ENCODE peak calls at places on chromosomes 2 and 18, in six cellular contexts. U, A, V, Z, L and T are unnamed samples.

GRCh38 chr2:101983928-101984327 is 7.8 kb upstream of the IL1R2 start:
- DNase-seq in U (no peak), A (no peak), V (no peak), Z (no peak), L (peak; percentile 14), T (no peak)

GRCh38 chr2:121565389-121566250 is 34.9 kb downstream of the RNU4ATAC start:
- DNase-seq in U (no peak), A (no peak), V (no peak), Z (no peak), L (no peak), T (no peak)

GRCh38 chr18:62420151-62420512 is 95.0 kb downstream of the TNFRSF11A start:
- DNase-seq in U (no peak), A (no peak), V (no peak), Z (no peak), L (no peak), T (no peak)

GRCh38 chr2:237869357-237870102 is 10.1 kb downstream of the RAMP1 start:
- DNase-seq in U (no peak), A (peak; percentile 49), V (no peak), Z (no peak), L (no peak), T (no peak)

GRCh38 chr2:100292022-100292580 is 30.2 kb downstream of the LONRF2 start:
- DNase-seq in U (peak; percentile 13), A (peak; percentile 74), V (no peak), Z (peak; percentile 50), L (peak; percentile 9), T (peak; percentile 72)

GRCh38 chr2:143081616-143082015 is 47.6 kb upstream of the ARHGAP15 start:
- DNase-seq in U (no peak), A (no peak), V (no peak), Z (no peak), L (no peak), T (no peak)

GRCh38 chr2:101119431-101119830 is 31.8 kb downstream of the TBC1D8 start:
- DNase-seq in U (no peak), A (no peak), V (no peak), Z (no peak), L (no peak), T (no peak)

GRCh38 chr18:13539050-13539449 is 187.3 kb downstream of the FAM210A start:
- DNase-seq in U (peak; percentile 14), A (no peak), V (no peak), Z (no peak), L (no peak), T (no peak)

GRCh38 chr2:64052468-64053241 is 33.4 kb upstream of the VPS54 start:
- DNase-seq in U (no peak), A (no peak), V (no peak), Z (no peak), L (peak; percentile 15), T (no peak)

GRCh38 chr2:189580662-189581353 is at the start of gene SLC40A1:
- DNase-seq in U (peak; percentile 69), A (peak; percentile 92), V (peak; percentile 38), Z (peak; percentile 38), L (peak; percentile 81), T (peak; percentile 90)

GRCh38 chr2:99066602-99067001 is 74.9 kb upstream of the C2orf15 start:
- DNase-seq in U (no peak), A (no peak), V (peak; percentile 43), Z (no peak), L (peak; percentile 34), T (no peak)
- TF ChIP-seq CTCF in U (peak; percentile 7), A (peak; percentile 41), V (peak; percentile 57), Z (no peak), L (peak; percentile 39), T (peak; percentile 29)

DNA sequence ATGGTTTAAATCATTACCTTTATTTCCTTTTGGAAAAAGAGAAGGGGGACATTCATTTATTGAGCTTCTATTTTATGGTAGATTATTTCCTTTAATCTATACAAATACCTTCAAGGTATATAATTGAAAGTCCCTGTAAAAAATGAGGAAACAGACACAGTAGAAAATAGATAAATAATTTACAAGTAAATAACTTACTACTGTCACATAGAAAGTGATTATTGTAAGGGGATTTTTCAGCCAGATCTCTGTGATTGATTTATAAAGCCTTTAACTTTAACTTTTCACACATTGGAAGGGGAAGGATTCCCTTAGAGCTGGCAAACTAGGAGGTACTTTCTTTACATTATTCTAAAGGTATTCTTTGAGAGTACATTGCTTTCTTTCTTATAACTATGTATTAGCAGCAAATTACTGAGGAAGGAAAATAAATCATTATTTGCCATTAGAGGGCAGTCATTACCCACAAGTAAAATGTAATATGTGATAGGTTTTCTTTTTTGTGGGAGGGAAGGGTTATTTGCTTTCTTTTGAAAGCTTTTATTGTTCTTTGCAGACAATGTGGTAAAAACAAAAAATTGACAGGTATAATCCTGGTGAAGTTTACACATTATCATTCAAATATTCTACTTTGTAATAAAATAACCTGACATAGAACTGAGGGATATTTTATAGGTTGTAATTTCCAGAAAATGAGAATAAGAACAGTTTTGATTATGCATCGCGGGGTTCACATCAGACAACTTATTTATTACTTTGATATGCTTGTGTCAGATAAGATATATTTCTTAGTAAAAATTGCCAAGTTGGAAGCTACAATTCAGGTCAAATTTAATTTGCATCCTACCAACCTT is 24.8 kb upstream of the RPE start:
- DNase-seq in U (no peak), A (no peak), V (no peak), Z (no peak), L (peak; percentile 33), T (no peak)
- TF ChIP-seq CTCF in U (peak; percentile 73), A (peak; percentile 67), V (peak; percentile 25), Z (no peak), L (peak; percentile 65), T (peak; percentile 56)

DNA sequence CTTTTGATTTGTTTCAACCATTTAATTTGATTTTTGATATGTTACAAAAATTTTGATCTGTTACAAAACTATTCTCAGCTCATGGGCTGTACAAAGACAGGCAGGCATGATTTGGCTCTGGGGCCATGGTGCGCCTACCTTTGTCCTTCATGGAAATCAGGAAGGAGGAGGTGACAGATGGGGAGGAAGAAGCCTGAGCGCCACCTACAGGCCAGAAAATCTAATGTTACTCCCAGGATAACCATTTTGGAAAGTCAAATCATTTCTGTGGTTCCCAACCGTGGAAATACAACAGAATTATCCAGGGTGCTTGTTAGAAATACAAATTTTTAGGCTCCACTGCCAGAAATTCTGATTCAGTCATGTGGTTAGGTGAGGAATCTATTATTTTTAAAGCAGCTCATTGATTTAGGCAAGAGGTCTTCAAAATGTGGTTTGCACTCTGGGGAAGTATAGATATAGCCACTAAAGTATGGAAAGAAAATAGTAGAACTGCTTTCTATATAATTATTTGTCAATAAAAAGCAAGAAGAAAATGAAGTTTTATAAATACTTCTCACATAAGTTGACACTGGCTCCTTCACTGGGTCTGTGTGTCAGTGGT is 93.9 kb downstream of the EVA1A start:
- DNase-seq in U (no peak), A (no peak), V (peak; percentile 15), Z (no peak), L (peak; percentile 65), T (peak; percentile 43)
- TF ChIP-seq CTCF in U (no peak), A (peak; percentile 46), V (peak; percentile 71), Z (no peak), L (peak; percentile 70), T (peak; percentile 40)

GRCh38 chr2:10223471-10223870 is 79.2 kb upstream of the HPCAL1 start:
- DNase-seq in U (no peak), A (peak; percentile 62), V (no peak), Z (no peak), L (peak; percentile 1), T (peak; percentile 35)

GRCh38 chr2:10225291-10226031 is 77.2 kb upstream of the HPCAL1 start:
- DNase-seq in U (no peak), A (peak; percentile 60), V (no peak), Z (no peak), L (peak; percentile 52), T (peak; percentile 49)

GRCh38 chr2:10221976-10222870 is 80.5 kb upstream of the HPCAL1 start:
- DNase-seq in U (no peak), A (peak; percentile 20), V (no peak), Z (no peak), L (no peak), T (peak; percentile 21)

GRCh38 chr2:10224734-10225133 is 78.0 kb upstream of the HPCAL1 start:
- DNase-seq in U (no peak), A (peak; percentile 34), V (no peak), Z (no peak), L (no peak), T (peak; percentile 36)

GRCh38 chr2:10223932-10224720 is 78.6 kb upstream of the HPCAL1 start:
- DNase-seq in U (no peak), A (peak; percentile 51), V (no peak), Z (no peak), L (peak; percentile 8), T (peak; percentile 40)
- TF ChIP-seq CTCF in U (no peak), A (no peak), V (no peak), Z (no peak), L (peak; percentile 11), T (no peak)